ENCODE peak calls at places on chromosome 19, in five cellular contexts. One of them, this sample, is unnamed. For H3K36me3, the result is how much of the 10 kb centered on the place peaks cover.

GRCh38 chr19:51417107-51417806 is at the start of gene SIGLEC10:
- DNase-seq in psoas muscle: no peak
- DNase-seq in thoracic aorta: no peak
- DNase-seq in osteoblast: no peak
- DNase-seq in mammary epithelial cell: no peak
- DNase-seq in this sample: no peak

GRCh38 chr19:48121066-48121465 is 10.4 kb upstream of the PLA2G4C start:
- DNase-seq in psoas muscle: no peak
- DNase-seq in thoracic aorta: no peak
- DNase-seq in osteoblast: no peak
- DNase-seq in mammary epithelial cell: no peak
- DNase-seq in this sample: no peak

GRCh38 chr19:3849787-3850186 is 19.1 kb downstream of the ZFR2 start:
- DNase-seq in psoas muscle: no peak
- DNase-seq in thoracic aorta: no peak
- DNase-seq in osteoblast: peak
- DNase-seq in mammary epithelial cell: no peak
- DNase-seq in this sample: no peak

GRCh38 chr19:2475018-2475701 is 767 bp upstream of the GADD45B start:
- DNase-seq in psoas muscle: peak
- DNase-seq in thoracic aorta: peak
- DNase-seq in osteoblast: peak
- DNase-seq in mammary epithelial cell: peak
- DNase-seq in this sample: no peak

GRCh38 chr19:50793558-50794065 is 3.4 kb downstream of the ACP4 start:
- DNase-seq in psoas muscle: no peak
- DNase-seq in thoracic aorta: no peak
- DNase-seq in osteoblast: peak
- DNase-seq in mammary epithelial cell: no peak
- DNase-seq in this sample: no peak

GRCh38 chr19:39238209-39238608 is 6.6 kb downstream of the IFNL3 start:
- DNase-seq in psoas muscle: no peak
- DNase-seq in thoracic aorta: no peak
- DNase-seq in osteoblast: no peak
- DNase-seq in mammary epithelial cell: no peak
- DNase-seq in this sample: no peak

GRCh38 chr19:37933965-37934364 is 27.0 kb downstream of the SIPA1L3 start:
- DNase-seq in psoas muscle: peak
- DNase-seq in thoracic aorta: no peak
- DNase-seq in osteoblast: no peak
- DNase-seq in mammary epithelial cell: peak
- DNase-seq in this sample: peak

GRCh38 chr19:38463365-38463764 is 29.9 kb downstream of the RYR1 start:
- DNase-seq in psoas muscle: no peak
- DNase-seq in thoracic aorta: no peak
- DNase-seq in osteoblast: peak
- DNase-seq in mammary epithelial cell: no peak
- DNase-seq in this sample: no peak

GRCh38 chr19:51921949-51922348 is 5.3 kb upstream of the ZNF613 start:
- DNase-seq in psoas muscle: no peak
- DNase-seq in thoracic aorta: no peak
- DNase-seq in osteoblast: no peak
- DNase-seq in mammary epithelial cell: no peak
- DNase-seq in this sample: no peak

GRCh38 chr19:7293795-7294570 is at the start of gene INSR:
- DNase-seq in psoas muscle: peak
- DNase-seq in thoracic aorta: peak
- DNase-seq in osteoblast: peak
- DNase-seq in mammary epithelial cell: peak
- DNase-seq in this sample: peak

GRCh38 chr19:57466489-57466888 is 9.5 kb upstream of the VN1R1 start:
- DNase-seq in psoas muscle: peak
- DNase-seq in thoracic aorta: no peak
- DNase-seq in osteoblast: no peak
- DNase-seq in mammary epithelial cell: no peak
- DNase-seq in this sample: no peak

GRCh38 chr19:45146251-45146650 is 14.5 kb downstream of the NKPD1 start:
- DNase-seq in psoas muscle: no peak
- DNase-seq in thoracic aorta: no peak
- DNase-seq in osteoblast: peak
- DNase-seq in mammary epithelial cell: no peak
- DNase-seq in this sample: no peak

GRCh38 chr19:3276341-3276799 is 51.9 kb downstream of the CELF5 start:
- DNase-seq in psoas muscle: no peak
- DNase-seq in thoracic aorta: no peak
- DNase-seq in osteoblast: peak
- DNase-seq in mammary epithelial cell: peak
- DNase-seq in this sample: peak

GRCh38 chr19:51480590-51480989 is 2.3 kb downstream of the CEACAM18 start:
- DNase-seq in psoas muscle: no peak
- DNase-seq in thoracic aorta: no peak
- DNase-seq in osteoblast: no peak
- DNase-seq in mammary epithelial cell: no peak
- DNase-seq in this sample: no peak

GRCh38 chr19:2186071-2186846 is 22.5 kb downstream of the DOT1L start:
- DNase-seq in psoas muscle: peak
- DNase-seq in thoracic aorta: peak
- DNase-seq in osteoblast: peak
- DNase-seq in mammary epithelial cell: no peak
- DNase-seq in this sample: no peak

GRCh38 chr19:44746946-44747738 is 1.4 kb upstream of the BCL3 start:
- DNase-seq in psoas muscle: peak
- DNase-seq in thoracic aorta: peak
- DNase-seq in osteoblast: peak
- DNase-seq in mammary epithelial cell: peak
- DNase-seq in this sample: peak

GRCh38 chr19:44635581-44636438 is 7.9 kb upstream of the PVR start:
- DNase-seq in psoas muscle: no peak
- DNase-seq in thoracic aorta: no peak
- DNase-seq in osteoblast: peak
- DNase-seq in mammary epithelial cell: no peak
- DNase-seq in this sample: peak

GRCh38 chr19:21483589-21484170 is 21.7 kb upstream of the ZNF429 start:
- DNase-seq in psoas muscle: peak
- DNase-seq in thoracic aorta: no peak
- DNase-seq in osteoblast: peak
- DNase-seq in mammary epithelial cell: no peak
- DNase-seq in this sample: no peak

GRCh38 chr19:42254083-42254849 is 662 bp downstream of the ERF start:
- DNase-seq in psoas muscle: peak
- DNase-seq in thoracic aorta: no peak
- DNase-seq in osteoblast: peak
- DNase-seq in mammary epithelial cell: peak
- DNase-seq in this sample: no peak

GRCh38 chr19:33649919-33650305 is 28.2 kb downstream of the CHST8 start:
- DNase-seq in psoas muscle: no peak
- DNase-seq in thoracic aorta: no peak
- DNase-seq in osteoblast: no peak
- DNase-seq in mammary epithelial cell: no peak
- DNase-seq in this sample: no peak

GRCh38 chr19:10289836-10290438 is at the start of gene ICAM5:
- DNase-seq in psoas muscle: no peak
- DNase-seq in thoracic aorta: no peak
- DNase-seq in osteoblast: peak
- DNase-seq in mammary epithelial cell: no peak
- DNase-seq in this sample: peak

GRCh38 chr19:29671393-29672076 is 6.3 kb downstream of the PLEKHF1 start:
- DNase-seq in psoas muscle: peak
- DNase-seq in thoracic aorta: peak
- DNase-seq in osteoblast: peak
- DNase-seq in mammary epithelial cell: peak
- DNase-seq in this sample: peak

GRCh38 chr19:11142528-11143171 is 12.9 kb downstream of the SPC24 start:
- DNase-seq in psoas muscle: peak
- DNase-seq in thoracic aorta: peak
- DNase-seq in osteoblast: peak
- DNase-seq in mammary epithelial cell: peak
- DNase-seq in this sample: peak

GRCh38 chr19:9043524-9043923 is 33.3 kb upstream of the MUC16 start:
- DNase-seq in psoas muscle: no peak
- DNase-seq in thoracic aorta: no peak
- DNase-seq in osteoblast: no peak
- DNase-seq in mammary epithelial cell: no peak
- DNase-seq in this sample: no peak

GRCh38 chr19:310141-310651 is 19.0 kb upstream of the PLPP2 start:
- DNase-seq in psoas muscle: no peak
- DNase-seq in thoracic aorta: no peak
- DNase-seq in osteoblast: peak
- DNase-seq in mammary epithelial cell: no peak
- DNase-seq in this sample: no peak

GRCh38 chr19:48633148-48634035 is 3.8 kb downstream of the DBP start:
- DNase-seq in psoas muscle: no peak
- DNase-seq in thoracic aorta: no peak
- DNase-seq in osteoblast: peak
- DNase-seq in mammary epithelial cell: no peak
- DNase-seq in this sample: peak

GRCh38 chr19:54255105-54255775 is 1.8 kb downstream of the LILRB5 start:
- DNase-seq in psoas muscle: no peak
- DNase-seq in thoracic aorta: no peak
- DNase-seq in osteoblast: peak
- DNase-seq in mammary epithelial cell: no peak
- DNase-seq in this sample: no peak
- H3K4me3 ChIP-seq in psoas muscle: peak
- H3K4me3 ChIP-seq in thoracic aorta: no peak
- H3K4me3 ChIP-seq in osteoblast: no peak
- H3K4me3 ChIP-seq in mammary epithelial cell: no peak
- H3K4me3 ChIP-seq in this sample: no peak

GRCh38 chr19:46729696-46730095 is 12.8 kb upstream of the PRKD2 start:
- DNase-seq in psoas muscle: no peak
- DNase-seq in thoracic aorta: no peak
- DNase-seq in osteoblast: no peak
- DNase-seq in mammary epithelial cell: no peak
- DNase-seq in this sample: no peak
- H3K36me3 ChIP-seq in psoas muscle: half or more
- H3K36me3 ChIP-seq in thoracic aorta: half or more
- H3K36me3 ChIP-seq in osteoblast: half or more
- H3K36me3 ChIP-seq in mammary epithelial cell: under half
- H3K36me3 ChIP-seq in this sample: half or more

GRCh38 chr19:53962887-53963435 is at the start of gene CACNG8:
- DNase-seq in psoas muscle: no peak
- DNase-seq in thoracic aorta: no peak
- DNase-seq in osteoblast: peak
- DNase-seq in mammary epithelial cell: no peak
- DNase-seq in this sample: no peak

GRCh38 chr19:53959176-53959757 is 3.5 kb upstream of the CACNG8 start:
- DNase-seq in psoas muscle: no peak
- DNase-seq in thoracic aorta: no peak
- DNase-seq in osteoblast: peak
- DNase-seq in mammary epithelial cell: no peak
- DNase-seq in this sample: no peak

GRCh38 chr19:53961523-53962345 is 1.0 kb upstream of the CACNG8 start:
- DNase-seq in psoas muscle: no peak
- DNase-seq in thoracic aorta: no peak
- DNase-seq in osteoblast: peak
- DNase-seq in mammary epithelial cell: no peak
- DNase-seq in this sample: no peak

GRCh38 chr19:53960187-53960586 is 2.5 kb upstream of the CACNG8 start:
- DNase-seq in psoas muscle: no peak
- DNase-seq in thoracic aorta: no peak
- DNase-seq in osteoblast: peak
- DNase-seq in mammary epithelial cell: no peak
- DNase-seq in this sample: no peak

DNA sequence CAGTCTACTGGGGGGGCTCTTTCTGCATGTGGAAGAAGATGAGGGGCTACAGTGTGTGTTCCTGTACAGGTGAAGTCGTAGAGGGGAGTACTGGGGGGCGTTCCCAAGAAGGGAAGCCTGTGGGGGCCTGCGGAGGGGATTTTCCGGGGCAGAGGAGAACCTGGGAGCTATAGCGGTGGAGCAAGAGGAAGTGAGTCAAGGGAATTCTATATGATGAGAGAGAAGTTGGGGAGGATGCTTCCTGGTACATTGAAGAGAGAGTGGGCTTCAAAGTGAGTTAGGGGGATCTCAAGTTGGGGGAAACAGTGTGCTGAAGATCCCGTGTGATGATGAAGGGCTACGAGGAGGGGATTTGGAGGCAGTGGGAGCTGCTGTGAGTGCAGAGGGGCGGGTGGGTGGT is 1.9 kb upstream of the CACNG8 start:
- DNase-seq in psoas muscle: no peak
- DNase-seq in thoracic aorta: no peak
- DNase-seq in osteoblast: peak
- DNase-seq in mammary epithelial cell: no peak
- DNase-seq in this sample: no peak
- H3K4me3 ChIP-seq in psoas muscle: no peak
- H3K4me3 ChIP-seq in thoracic aorta: no peak
- H3K4me3 ChIP-seq in osteoblast: no peak
- H3K4me3 ChIP-seq in mammary epithelial cell: no peak
- H3K4me3 ChIP-seq in this sample: no peak

GRCh38 chr19:19278315-19278714 is 5.2 kb upstream of the TM6SF2 start:
- DNase-seq in psoas muscle: no peak
- DNase-seq in thoracic aorta: no peak
- DNase-seq in osteoblast: peak
- DNase-seq in mammary epithelial cell: no peak
- DNase-seq in this sample: no peak
- H3K36me3 ChIP-seq in psoas muscle: half or more
- H3K36me3 ChIP-seq in thoracic aorta: half or more
- H3K36me3 ChIP-seq in osteoblast: under half
- H3K36me3 ChIP-seq in mammary epithelial cell: under half
- H3K36me3 ChIP-seq in this sample: under half

DNA sequence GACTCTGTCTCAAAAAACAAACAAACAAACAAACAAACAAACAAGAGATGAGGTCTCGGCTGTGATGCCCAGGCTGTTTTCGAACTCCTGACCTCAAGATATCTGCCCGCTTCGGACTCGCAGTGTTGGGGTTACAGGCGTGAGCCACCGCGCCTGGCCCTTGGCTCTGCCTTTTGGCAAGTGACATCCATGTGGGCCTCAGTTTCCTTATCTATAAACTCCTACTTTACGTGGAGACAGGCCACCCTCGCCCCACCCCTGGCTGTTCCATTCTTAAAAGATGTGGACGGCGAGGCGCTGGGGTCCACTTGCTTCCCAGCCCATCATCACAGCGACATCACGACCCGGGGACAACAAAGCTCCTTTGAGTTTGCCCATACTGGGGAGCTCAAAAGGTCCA is 1.7 kb downstream of the TSSK6 start:
- DNase-seq in psoas muscle: no peak
- DNase-seq in thoracic aorta: no peak
- DNase-seq in osteoblast: no peak
- DNase-seq in mammary epithelial cell: no peak
- DNase-seq in this sample: no peak
- H3K4me3 ChIP-seq in psoas muscle: peak
- H3K4me3 ChIP-seq in thoracic aorta: peak
- H3K4me3 ChIP-seq in osteoblast: no peak
- H3K4me3 ChIP-seq in mammary epithelial cell: no peak
- H3K4me3 ChIP-seq in this sample: no peak

GRCh38 chr19:55348317-55349034 is 6.0 kb downstream of the COX6B2 start:
- DNase-seq in psoas muscle: no peak
- DNase-seq in thoracic aorta: no peak
- DNase-seq in osteoblast: no peak
- DNase-seq in mammary epithelial cell: no peak
- DNase-seq in this sample: no peak
- H3K36me3 ChIP-seq in psoas muscle: under half
- H3K36me3 ChIP-seq in thoracic aorta: under half
- H3K36me3 ChIP-seq in osteoblast: under half
- H3K36me3 ChIP-seq in mammary epithelial cell: under half
- H3K36me3 ChIP-seq in this sample: under half

This sample was measured in bronchial epithelial cell.